ENCODE peak calls at places on chromosomes 13 and 19, in four cellular contexts. W is HFF-Myc; U is RWPE2; H is CD8-positive, alpha-beta T cell. Y is an unnamed sample.

GRCh38 chr13:90336507-90336906 is 1011.0 kb upstream of the MIR17HG start:
- DNase-seq in W (no peak), U (no peak), H (no peak), Y (no peak)

GRCh38 chr19:58003153-58003828 is 671 bp upstream of the ZNF606 start:
- DNase-seq in W (no peak), U (no peak), H (no peak), Y (no peak)

GRCh38 chr19:3977242-3978143 is 6.6 kb upstream of the DAPK3 start:
- DNase-seq in W (no peak), U (no peak), H (no peak), Y (no peak)

GRCh38 chr13:110311721-110312668 is 4.9 kb downstream of the COL4A2 start:
- DNase-seq in W (no peak), U (no peak), H (no peak), Y (no peak)

GRCh38 chr19:6531163-6531955 is 533 bp downstream of the TNFSF9 start:
- DNase-seq in W (no peak), U (no peak), H (no peak), Y (no peak)

GRCh38 chr13:41678842-41679241 is 221.5 kb downstream of the RGCC start:
- DNase-seq in W (no peak), U (no peak), H (no peak), Y (no peak)

GRCh38 chr13:29022968-29023367 is 202.8 kb downstream of the MTUS2 start:
- DNase-seq in W (no peak), U (no peak), H (no peak), Y (no peak)

GRCh38 chr19:45130888-45131615 is 29.7 kb downstream of the NKPD1 start:
- DNase-seq in W (no peak), U (peak; percentile 57), H (no peak), Y (no peak)

GRCh38 chr13:113152894-113153809 is 5.3 kb upstream of the PROZ start:
- DNase-seq in W (no peak), U (no peak), H (no peak), Y (no peak)

GRCh38 chr13:93398167-93398566 is 171.6 kb downstream of the GPC6 start:
- DNase-seq in W (no peak), U (no peak), H (no peak), Y (no peak)

GRCh38 chr13:98780451-98780850 is 28.0 kb upstream of the SLC15A1 start:
- DNase-seq in W (no peak), U (no peak), H (no peak), Y (no peak)

GRCh38 chr13:29496241-29496712 is 99.2 kb downstream of the SLC7A1 start:
- DNase-seq in W (no peak), U (no peak), H (no peak), Y (no peak)

GRCh38 chr13:19781526-19781925 is 1.2 kb downstream of the PSPC1 start:
- DNase-seq in W (no peak), U (no peak), H (no peak), Y (no peak)

GRCh38 chr13:111491659-111492058 is 171.2 kb downstream of the TEX29 start:
- DNase-seq in W (no peak), U (no peak), H (no peak), Y (no peak)

GRCh38 chr13:39051157-39051556 is 12.9 kb downstream of the NHLRC3 start:
- DNase-seq in W (no peak), U (no peak), H (no peak), Y (peak; percentile 8)

GRCh38 chr19:42282036-42282762 is 13.1 kb downstream of the CIC start:
- DNase-seq in W (no peak), U (no peak), H (no peak), Y (no peak)

GRCh38 chr13:24264976-24265375 is 44.4 kb upstream of the C1QTNF9 start:
- DNase-seq in W (no peak), U (no peak), H (peak; percentile 71), Y (no peak)

GRCh38 chr13:28282451-28282850 is 144.1 kb downstream of the PAN3 start:
- DNase-seq in W (no peak), U (no peak), H (no peak), Y (no peak)

GRCh38 chr13:33483471-33483870 is 197.9 kb upstream of the STARD13 start:
- DNase-seq in W (no peak), U (no peak), H (no peak), Y (peak; percentile 42)

DNA sequence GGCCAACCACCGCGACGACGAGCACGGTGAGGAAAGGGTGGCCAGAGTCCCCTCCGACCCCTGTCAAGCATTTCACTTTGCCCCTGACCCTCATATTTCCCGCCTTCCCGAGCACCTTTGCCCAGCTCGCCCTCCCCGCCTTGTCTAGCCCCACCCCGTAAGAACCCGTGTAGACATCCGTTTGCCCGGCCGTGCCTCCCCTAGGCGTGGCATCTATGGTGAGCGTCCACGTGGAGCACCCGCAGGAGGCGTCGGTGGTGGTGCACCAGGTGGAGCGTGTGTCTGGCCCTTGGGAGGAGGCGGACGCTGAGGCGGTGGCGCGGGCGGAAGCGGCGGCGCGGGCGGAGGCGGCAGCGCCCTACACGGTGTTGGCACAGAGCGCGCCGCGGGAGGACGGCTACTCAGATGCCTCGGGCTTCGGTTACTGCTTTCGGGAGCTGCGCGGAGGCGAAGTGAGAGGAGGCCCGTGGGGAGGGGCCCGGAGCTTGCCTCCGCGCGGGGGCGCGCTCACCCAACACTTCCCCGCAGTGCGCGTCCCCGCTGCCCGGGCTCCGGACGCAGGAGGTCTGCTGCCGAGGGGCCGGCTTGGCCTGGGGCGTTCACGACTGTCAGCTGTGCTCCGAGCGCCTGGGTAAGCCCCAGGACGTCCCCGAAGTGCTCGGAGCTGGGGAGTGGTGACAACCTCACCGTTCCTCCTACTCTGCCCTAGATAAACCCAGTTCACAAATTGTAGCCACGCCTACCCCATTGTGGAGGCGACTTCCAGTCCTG is 4.2 kb downstream of the LTBP4 start:
- DNase-seq in W (no peak), U (peak; percentile 97), H (peak; percentile 59), Y (no peak)
- H3K4me3 ChIP-seq in W (peak overlapping the region; percentile 30), U (peak overlapping the region; percentile 38), H (peak overlapping the region; percentile 58), Y (peak overlapping the region; percentile 50)

GRCh38 chr19:18435185-18435841 is 2.6 kb downstream of the ISYNA1 start:
- DNase-seq in W (no peak), U (no peak), H (no peak), Y (no peak)

GRCh38 chr19:18434411-18435184 is 3.3 kb downstream of the ISYNA1 start:
- DNase-seq in W (no peak), U (no peak), H (no peak), Y (no peak)

GRCh38 chr19:18432275-18433038 is 5.5 kb downstream of the ISYNA1 start:
- DNase-seq in W (no peak), U (no peak), H (no peak), Y (no peak)

GRCh38 chr19:18435848-18436631 is 1.9 kb downstream of the ISYNA1 start:
- DNase-seq in W (no peak), U (no peak), H (no peak), Y (no peak)

GRCh38 chr19:18433735-18434398 is 4.1 kb downstream of the ISYNA1 start:
- DNase-seq in W (no peak), U (no peak), H (no peak), Y (no peak)
- H3K4me3 ChIP-seq in W (no peak overlapping the region), U (peak overlapping the region; percentile 21), H (no peak overlapping the region), Y (peak overlapping the region; percentile 37)

DNA sequence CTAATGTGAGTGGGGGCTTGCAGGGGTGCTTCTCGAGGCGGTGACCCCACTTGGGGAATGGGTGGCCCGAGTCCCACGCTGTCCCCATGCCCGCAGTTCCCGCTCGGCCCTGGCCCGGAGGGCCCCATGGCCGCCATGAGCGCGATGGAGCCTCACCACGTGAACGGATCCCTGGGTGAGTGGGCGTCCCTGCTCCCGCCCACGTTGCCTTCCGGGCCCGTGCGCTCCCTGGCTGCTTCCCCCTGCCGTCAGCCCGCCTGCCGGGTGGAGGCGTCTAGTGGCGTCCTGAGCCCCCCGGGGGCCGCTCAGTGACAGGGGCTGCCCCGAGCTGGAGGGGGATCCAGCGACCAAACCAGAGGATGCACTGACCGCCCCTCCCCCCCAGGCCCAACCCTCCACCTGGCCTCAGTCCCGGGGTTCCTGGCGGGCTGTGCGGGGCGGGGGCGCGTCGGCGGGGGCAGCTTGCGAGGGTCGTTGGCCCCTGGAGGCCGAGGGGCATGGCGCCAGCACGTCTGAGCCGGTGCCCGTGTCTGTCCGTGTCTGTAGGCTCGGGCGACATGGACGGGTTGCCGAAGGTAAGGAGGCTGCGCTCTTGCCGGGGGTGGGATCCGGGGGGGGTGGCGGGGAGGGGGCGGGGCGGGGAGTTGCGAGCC is 4.8 kb downstream of the ISYNA1 start:
- DNase-seq in W (no peak), U (no peak), H (no peak), Y (no peak)
- H3K4me3 ChIP-seq in W (no peak overlapping the region), U (no peak overlapping the region), H (peak overlapping the region; percentile 71), Y (peak overlapping the region; percentile 39)

GRCh38 chr13:99895999-99896695 is 75.4 kb downstream of the ZIC5 start:
- DNase-seq in W (no peak), U (no peak), H (no peak), Y (no peak)
- H3K4me3 ChIP-seq in W (no peak overlapping the region), U (no peak overlapping the region), H (peak overlapping the region; percentile 50), Y (no peak overlapping the region)

GRCh38 chr19:14003279-14004051 is 2.7 kb downstream of the RFX1 start:
- DNase-seq in W (no peak), U (no peak), H (no peak), Y (no peak)

GRCh38 chr19:14006085-14006765 is at the start of gene RFX1:
- DNase-seq in W (peak; percentile 99), U (peak; percentile 98), H (peak; percentile 99), Y (peak; percentile 100)

GRCh38 chr19:14005381-14006084 is 587 bp downstream of the RFX1 start:
- DNase-seq in W (no peak), U (peak; percentile 84), H (peak; percentile 89), Y (no peak)

GRCh38 chr19:14002571-14003278 is 3.4 kb downstream of the RFX1 start:
- DNase-seq in W (no peak), U (no peak), H (no peak), Y (no peak)

GRCh38 chr19:14004619-14005380 is 1.3 kb downstream of the RFX1 start:
- DNase-seq in W (no peak), U (no peak), H (no peak), Y (no peak)
- H3K4me3 ChIP-seq in W (peak overlapping the region; percentile 25), U (no peak overlapping the region), H (peak overlapping the region; percentile 92), Y (peak overlapping the region; percentile 77)

DNA sequence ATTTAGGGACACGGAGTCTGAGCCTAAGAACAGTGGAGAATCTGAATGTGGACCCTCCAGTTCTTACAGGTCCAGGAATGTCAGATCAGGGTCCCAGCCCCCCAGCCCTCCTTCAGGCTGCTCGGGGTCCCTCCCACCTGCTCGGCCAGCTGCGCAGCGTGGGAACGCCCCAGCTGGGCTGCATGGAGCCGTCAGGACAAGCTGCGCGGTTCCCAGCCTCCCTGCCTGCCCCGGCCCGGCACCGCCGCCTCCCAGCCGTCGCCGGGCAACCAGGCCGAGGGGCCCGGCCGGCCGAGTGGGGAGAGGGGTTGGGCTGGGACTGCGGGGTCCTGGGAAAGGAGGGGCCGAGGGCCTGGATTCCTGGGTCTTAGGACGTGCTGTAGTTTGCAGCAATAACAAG is 710 bp upstream of the KIRREL2 start:
- DNase-seq in W (no peak), U (no peak), H (no peak), Y (no peak)
- H3K4me3 ChIP-seq in W (no peak overlapping the region), U (peak overlapping the region; percentile 31), H (peak overlapping the region; percentile 71), Y (no peak overlapping the region)

GRCh38 chr19:53160350-53160749 is 1.5 kb upstream of the ZNF347 start:
- DNase-seq in W (no peak), U (no peak), H (no peak), Y (no peak)

GRCh38 chr19:53158119-53158656 is 665 bp downstream of the ZNF347 start:
- DNase-seq in W (no peak), U (no peak), H (no peak), Y (no peak)

GRCh38 chr19:53156888-53157287 is 2.0 kb downstream of the ZNF347 start:
- DNase-seq in W (no peak), U (no peak), H (no peak), Y (no peak)

GRCh38 chr19:53161123-53161522 is 2.3 kb upstream of the ZNF347 start:
- DNase-seq in W (no peak), U (no peak), H (no peak), Y (no peak)

GRCh38 chr19:53157601-53158000 is 1.3 kb downstream of the ZNF347 start:
- DNase-seq in W (no peak), U (no peak), H (no peak), Y (no peak)
- H3K4me3 ChIP-seq in W (peak overlapping the region; percentile 42), U (peak overlapping the region; percentile 63), H (peak overlapping the region; percentile 59), Y (peak overlapping the region; percentile 71)